ENCODE peak calls at places on chromosomes 16 and 17, in five cellular contexts. G is endothelial cell of umbilical vein; E is prostate gland; D is activated naive CD4-positive, alpha-beta T cell; J is right cardiac atrium. C is an unnamed sample.

GRCh38 chr16:19213885-19214284 is 45.8 kb downstream of the SYT17 start:
- DNase-seq in J (no peak), D (no peak), E (no peak), G (no peak), C (no peak)

GRCh38 chr17:64572682-64573154 is 65.9 kb downstream of the CEP95 start:
- DNase-seq in G (peak), J (no peak), D (no peak), E (no peak), C (no peak)

GRCh38 chr17:77924757-77925336 is 33.7 kb upstream of the TNRC6C start:
- DNase-seq in J (peak), D (no peak), E (no peak), G (no peak), C (no peak)

GRCh38 chr16:74627506-74628220 is 20.7 kb upstream of the GLG1 start:
- DNase-seq in E (no peak), D (no peak), J (no peak), G (no peak), C (no peak)

GRCh38 chr16:72947379-72948237 is 100.3 kb downstream of the ZFHX3 start:
- DNase-seq in E (no peak), D (no peak), G (no peak), J (peak), C (no peak)

GRCh38 chr16:47388705-47389104 is 72.2 kb downstream of the ITFG1 start:
- DNase-seq in D (no peak), J (no peak), E (no peak), G (no peak), C (no peak)

GRCh38 chr16:1762879-1763520 is 8.3 kb downstream of the NME3 start:
- DNase-seq in J (no peak), E (no peak), D (no peak), G (no peak), C (no peak)

GRCh38 chr16:13036600-13036999 is 135.2 kb downstream of the SHISA9 start:
- DNase-seq in E (peak), G (peak), J (peak), D (no peak), C (no peak)

GRCh38 chr17:76478097-76478496 is 10.7 kb downstream of the AANAT start:
- DNase-seq in D (no peak), G (no peak), E (no peak), J (no peak), C (no peak)

GRCh38 chr17:20941872-20942271 is 100.9 kb downstream of the USP22 start:
- DNase-seq in J (no peak), D (no peak), G (no peak), E (no peak), C (no peak)

GRCh38 chr16:22685162-22685830 is 128.7 kb upstream of the HS3ST2 start:
- DNase-seq in G (no peak), J (peak), D (no peak), E (peak), C (no peak)

GRCh38 chr16:79997257-79997656 is 396.7 kb upstream of the MAF start:
- DNase-seq in G (peak), E (no peak), D (no peak), J (no peak), C (no peak)

GRCh38 chr16:23905027-23905426 is 69.2 kb downstream of the PRKCB start:
- DNase-seq in D (no peak), G (peak), J (peak), E (peak), C (no peak)

GRCh38 chr17:6530324-6530920 is 25.9 kb downstream of the PITPNM3 start:
- DNase-seq in G (no peak), E (no peak), J (no peak), D (no peak), C (no peak)

GRCh38 chr16:68509381-68509780 is 29.7 kb upstream of the ZFP90 start:
- DNase-seq in E (no peak), D (no peak), G (no peak), J (no peak), C (no peak)

GRCh38 chr16:89031715-89032659 is 55.0 kb upstream of the CBFA2T3 start:
- DNase-seq in G (no peak), E (no peak), D (no peak), J (peak), C (peak)

GRCh38 chr16:81908466-81909230 is 102.6 kb downstream of the SDR42E1 start:
- DNase-seq in J (no peak), D (no peak), G (no peak), E (no peak), C (no peak)

GRCh38 chr17:9192010-9192409 is 170.7 kb downstream of the NTN1 start:
- DNase-seq in J (no peak), G (no peak), D (no peak), E (no peak), C (no peak)

GRCh38 chr17:44122825-44123355 is 551 bp downstream of the HDAC5 start:
- DNase-seq in D (peak), E (peak), J (no peak), G (no peak), C (no peak)

GRCh38 chr16:70252355-70252988 is 732 bp upstream of the EXOSC6 start:
- DNase-seq in D (no peak), J (peak), G (no peak), E (no peak), C (no peak)

GRCh38 chr17:55324296-55324978 is 59.7 kb downstream of the HLF start:
- DNase-seq in E (no peak), D (no peak), J (no peak), G (no peak), C (no peak)

GRCh38 chr16:12111223-12111622 is 134.7 kb downstream of the SNX29 start:
- DNase-seq in J (no peak), D (no peak), G (no peak), E (no peak), C (no peak)